ENCODE peak calls at places on chromosomes 13 and 19, in five cellular contexts. X is PC-3, U is kidney, Z is ascending aorta, L is pancreas. N is an unnamed sample. For H3K4me1, the result is how much of the 10 kb centered on the place peaks cover.

GRCh38 chr13:94967183-94968039 is 255.1 kb upstream of the SOX21 start:
- DNase-seq in L (peak), Z (no peak), X (peak), U (peak), N (no peak)

GRCh38 chr19:55809381-55810058 is 22.3 kb downstream of the NLRP11 start:
- DNase-seq in L (peak), Z (peak), X (peak), U (peak), N (peak)

GRCh38 chr19:38032151-38032550 is 125.1 kb downstream of the SIPA1L3 start:
- DNase-seq in Z (no peak), X (no peak), L (no peak), U (peak), N (no peak)

GRCh38 chr19:47227347-47228167 is 3.4 kb downstream of the BBC3 start:
- DNase-seq in U (peak), Z (peak), X (peak), L (peak), N (peak)

GRCh38 chr13:39765801-39766463 is 110.5 kb downstream of the COG6 start:
- DNase-seq in U (peak), L (no peak), Z (no peak), X (peak), N (peak)

GRCh38 chr13:75803175-75803611 is 167.1 kb downstream of the LMO7 start:
- DNase-seq in L (no peak), X (no peak), Z (no peak), U (no peak), N (no peak)

GRCh38 chr13:79457948-79458347 is 23.0 kb upstream of the NDFIP2 start:
- DNase-seq in Z (no peak), X (peak), L (no peak), U (no peak), N (no peak)

GRCh38 chr13:63737418-63737817 is 2321.8 kb upstream of the PCDH20 start:
- DNase-seq in Z (no peak), L (peak), X (no peak), U (peak), N (no peak)

GRCh38 chr13:19794552-19795143 is 11.9 kb upstream of the PSPC1 start:
- DNase-seq in Z (no peak), X (peak), L (no peak), U (peak), N (no peak)

GRCh38 chr19:47158367-47158791 is 27.7 kb downstream of the SAE1 start:
- DNase-seq in L (no peak), X (no peak), Z (no peak), U (no peak), N (no peak)

GRCh38 chr19:58228584-58229254 is at the start of gene ZNF544:
- DNase-seq in U (peak), L (peak), X (peak), Z (no peak), N (peak)

GRCh38 chr13:30409911-30410704 is 12.2 kb upstream of the UBE2L5 start:
- DNase-seq in U (no peak), X (peak), Z (no peak), L (no peak), N (no peak)

GRCh38 chr19:35899547-35900214 is 659 bp downstream of the NFKBID start:
- DNase-seq in L (peak), Z (no peak), X (peak), U (peak), N (peak)

GRCh38 chr19:18661346-18661745 is 22.1 kb upstream of the CRTC1 start:
- DNase-seq in X (no peak), L (no peak), U (no peak), Z (no peak), N (no peak)

GRCh38 chr19:18662972-18663732 is 20.3 kb upstream of the CRTC1 start:
- DNase-seq in L (no peak), U (peak), X (no peak), Z (no peak), N (no peak)

GRCh38 chr19:18665771-18666202 is 17.7 kb upstream of the CRTC1 start:
- DNase-seq in L (no peak), Z (no peak), X (no peak), U (no peak), N (no peak)

GRCh38 chr19:18666304-18666703 is 17.2 kb upstream of the CRTC1 start:
- DNase-seq in Z (no peak), U (no peak), L (no peak), X (no peak), N (no peak)

GRCh38 chr19:18663940-18664530 is 19.4 kb upstream of the CRTC1 start:
- DNase-seq in L (no peak), U (no peak), Z (no peak), X (no peak), N (peak)
- H3K4me1 ChIP-seq in L (under half), U (under half), Z (under half), X (under half), N (under half)

DNA sequence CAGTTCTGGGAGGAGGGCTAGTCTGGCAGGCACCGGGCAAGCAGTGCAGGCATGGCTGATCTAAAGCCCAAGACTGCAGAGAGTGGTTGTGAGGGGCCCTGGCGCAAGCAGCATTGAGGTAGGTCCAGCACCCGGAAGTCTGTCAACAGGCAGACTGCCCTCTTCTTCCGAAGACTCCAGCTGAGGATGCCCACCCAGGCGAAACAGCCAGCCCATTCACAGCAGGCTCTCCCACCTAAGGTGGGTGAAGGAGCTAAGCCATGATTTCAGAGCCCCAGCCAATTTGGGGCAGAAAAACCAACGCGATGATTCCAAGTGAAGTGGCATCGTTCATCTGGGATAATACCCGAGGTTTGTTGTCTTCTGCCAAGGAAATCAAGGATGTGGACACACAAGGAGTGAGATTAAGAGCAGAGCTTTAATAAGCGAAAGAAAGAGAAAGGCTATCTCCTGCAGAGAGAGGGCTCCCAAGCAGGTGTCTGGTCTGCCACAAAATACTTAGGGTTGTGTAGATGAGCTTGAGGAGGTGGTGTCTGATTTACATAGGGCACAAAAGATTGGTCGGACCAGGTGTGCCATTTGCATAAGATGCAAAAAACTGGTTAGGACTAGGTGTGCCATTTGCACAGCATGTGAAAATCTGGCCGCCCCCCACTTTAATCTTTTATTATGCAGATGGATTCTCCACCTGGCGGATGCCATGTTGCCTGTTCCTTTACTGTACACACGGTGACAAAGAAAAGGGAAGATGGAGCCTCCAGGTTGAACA is 22.6 kb downstream of the FAM124A start:
- DNase-seq in X (no peak), U (no peak), Z (no peak), L (no peak), N (no peak)
- H3K4me1 ChIP-seq in X (under half), U (under half), Z (under half), L (under half), N (under half)

GRCh38 chr19:5631511-5632240 is 8.8 kb downstream of the SAFB start:
- DNase-seq in X (no peak), Z (no peak), U (no peak), L (no peak), N (no peak)

GRCh38 chr19:5625641-5626040 is 2.8 kb downstream of the SAFB start:
- DNase-seq in Z (no peak), X (no peak), U (no peak), L (no peak), N (no peak)

GRCh38 chr19:5628919-5629481 is 6.1 kb downstream of the SAFB start:
- DNase-seq in U (no peak), X (no peak), L (no peak), Z (no peak), N (no peak)

GRCh38 chr19:5627395-5627904 is 4.6 kb downstream of the SAFB start:
- DNase-seq in X (no peak), U (no peak), L (no peak), Z (peak), N (peak)

GRCh38 chr19:5628470-5628869 is 5.6 kb downstream of the SAFB start:
- DNase-seq in Z (no peak), L (no peak), U (no peak), X (no peak), N (no peak)
- H3K4me1 ChIP-seq in Z (under half), L (under half), U (under half), X (under half), N (half or more)

GRCh38 chr13:110272651-110273050 is 34.3 kb downstream of the COL4A1 start:
- DNase-seq in Z (no peak), U (no peak), X (no peak), L (no peak), N (no peak)
- H3K4me1 ChIP-seq in Z (under half), U (under half), X (under half), L (under half), N (under half)

DNA sequence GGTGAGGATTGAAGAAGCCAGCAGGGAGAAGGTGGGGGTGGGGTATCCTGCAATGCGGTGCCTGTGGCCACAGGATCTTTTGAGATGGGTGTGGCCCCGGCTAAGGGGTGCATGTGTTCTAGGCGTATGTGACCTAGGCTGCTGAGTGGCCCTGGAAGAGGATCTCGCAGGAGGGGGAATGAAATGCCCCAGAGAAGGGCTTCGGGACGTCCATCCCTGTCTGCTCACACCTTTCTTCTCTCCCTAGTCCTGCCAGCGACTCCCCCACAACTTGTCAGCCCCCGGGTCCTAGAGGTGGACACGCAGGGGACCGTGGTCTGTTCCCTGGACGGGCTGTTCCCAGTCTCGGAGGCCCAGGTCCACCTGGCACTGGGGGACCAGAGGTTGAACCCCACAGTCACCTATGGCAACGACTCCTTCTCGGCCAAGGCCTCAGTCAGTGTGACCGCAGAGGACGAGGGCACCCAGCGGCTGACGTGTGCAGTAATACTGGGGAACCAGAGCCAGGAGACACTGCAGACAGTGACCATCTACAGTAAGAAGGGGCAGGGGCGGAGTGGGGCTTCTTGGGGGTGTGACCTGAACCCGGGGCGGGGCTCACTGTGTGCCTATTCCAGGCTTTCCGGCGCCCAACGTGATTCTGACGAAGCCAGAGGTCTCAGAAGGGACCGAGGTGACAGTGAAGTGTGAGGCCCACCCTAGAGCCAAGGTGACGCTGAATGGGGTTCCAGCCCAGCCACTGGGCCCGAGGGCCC is 2.8 kb upstream of the ICAM4 start:
- DNase-seq in L (no peak), Z (no peak), U (peak), X (no peak), N (no peak)
- H3K4me1 ChIP-seq in L (under half), Z (under half), U (under half), X (under half), N (under half)